ENCODE peak calls at places on chromosomes 5 and 9, in ten cellular contexts. One of them, this sample, is unnamed.

GRCh38 chr9:114278881-114279570 is 43.9 kb upstream of the ORM1 start:
- DNase-seq in CD8-positive, alpha-beta T cell: no peak
- DNase-seq in RWPE2: peak; percentile 95
- DNase-seq in small intestine: no peak
- DNase-seq in astrocyte: peak; percentile 65
- DNase-seq in tibial artery: peak; percentile 38
- DNase-seq in HCT116: peak; percentile 88
- DNase-seq in A549: peak; percentile 85
- DNase-seq in prostate gland: peak; percentile 41
- DNase-seq in Karpas-422: no peak
- DNase-seq in this sample: peak; percentile 88

GRCh38 chr5:74232281-74232680 is 408.2 kb downstream of the ENC1 start:
- DNase-seq in CD8-positive, alpha-beta T cell: no peak
- DNase-seq in RWPE2: peak; percentile 81
- DNase-seq in small intestine: no peak
- DNase-seq in astrocyte: peak; percentile 95
- DNase-seq in tibial artery: no peak
- DNase-seq in HCT116: no peak
- DNase-seq in A549: no peak
- DNase-seq in prostate gland: no peak
- DNase-seq in Karpas-422: no peak
- DNase-seq in this sample: peak; percentile 87

GRCh38 chr5:129656952-129657351 is 90.9 kb upstream of the MINAR2 start:
- DNase-seq in CD8-positive, alpha-beta T cell: no peak
- DNase-seq in RWPE2: no peak
- DNase-seq in small intestine: no peak
- DNase-seq in astrocyte: no peak
- DNase-seq in tibial artery: no peak
- DNase-seq in HCT116: no peak
- DNase-seq in A549: no peak
- DNase-seq in prostate gland: no peak
- DNase-seq in Karpas-422: no peak
- DNase-seq in this sample: no peak

GRCh38 chr9:7094052-7094451 is 336.3 kb downstream of the KDM4C start:
- DNase-seq in CD8-positive, alpha-beta T cell: no peak
- DNase-seq in RWPE2: no peak
- DNase-seq in small intestine: no peak
- DNase-seq in astrocyte: no peak
- DNase-seq in tibial artery: no peak
- DNase-seq in HCT116: no peak
- DNase-seq in A549: peak; percentile 12
- DNase-seq in prostate gland: no peak
- DNase-seq in Karpas-422: no peak
- DNase-seq in this sample: peak; percentile 35

GRCh38 chr5:31161772-31162171 is 31.7 kb upstream of the CDH6 start:
- DNase-seq in CD8-positive, alpha-beta T cell: no peak
- DNase-seq in RWPE2: no peak
- DNase-seq in small intestine: peak; percentile 76
- DNase-seq in astrocyte: peak; percentile 42
- DNase-seq in tibial artery: no peak
- DNase-seq in HCT116: no peak
- DNase-seq in A549: peak; percentile 14
- DNase-seq in prostate gland: no peak
- DNase-seq in Karpas-422: no peak
- DNase-seq in this sample: no peak

GRCh38 chr5:150001660-150002493 is 1.3 kb downstream of the HMGXB3 start:
- DNase-seq in CD8-positive, alpha-beta T cell: peak; percentile 63
- DNase-seq in RWPE2: no peak
- DNase-seq in small intestine: peak; percentile 70
- DNase-seq in astrocyte: peak; percentile 64
- DNase-seq in tibial artery: peak; percentile 48
- DNase-seq in HCT116: peak; percentile 48
- DNase-seq in A549: peak; percentile 76
- DNase-seq in prostate gland: peak; percentile 41
- DNase-seq in Karpas-422: peak; percentile 88
- DNase-seq in this sample: peak; percentile 82

GRCh38 chr5:59174248-59174844 is 591.5 kb downstream of the RAB3C start:
- DNase-seq in CD8-positive, alpha-beta T cell: peak; percentile 27
- DNase-seq in RWPE2: no peak
- DNase-seq in small intestine: peak; percentile 53
- DNase-seq in astrocyte: peak; percentile 48
- DNase-seq in tibial artery: no peak
- DNase-seq in HCT116: peak; percentile 47
- DNase-seq in A549: peak; percentile 88
- DNase-seq in prostate gland: peak; percentile 22
- DNase-seq in Karpas-422: peak; percentile 73
- DNase-seq in this sample: peak; percentile 60

GRCh38 chr5:66621146-66621545 is 25.0 kb downstream of the MAST4 start:
- DNase-seq in CD8-positive, alpha-beta T cell: no peak
- DNase-seq in RWPE2: no peak
- DNase-seq in small intestine: no peak
- DNase-seq in astrocyte: peak; percentile 52
- DNase-seq in tibial artery: no peak
- DNase-seq in HCT116: no peak
- DNase-seq in A549: no peak
- DNase-seq in prostate gland: no peak
- DNase-seq in Karpas-422: no peak
- DNase-seq in this sample: no peak

GRCh38 chr5:469752-470483 is 26.9 kb downstream of the EXOC3 start:
- DNase-seq in CD8-positive, alpha-beta T cell: no peak
- DNase-seq in RWPE2: peak; percentile 62
- DNase-seq in small intestine: no peak
- DNase-seq in astrocyte: no peak
- DNase-seq in tibial artery: no peak
- DNase-seq in HCT116: no peak
- DNase-seq in A549: no peak
- DNase-seq in prostate gland: no peak
- DNase-seq in Karpas-422: no peak
- DNase-seq in this sample: peak; percentile 53

GRCh38 chr5:172904643-172905345 is 54.4 kb upstream of the RPL26L1 start:
- DNase-seq in CD8-positive, alpha-beta T cell: no peak
- DNase-seq in RWPE2: peak; percentile 100
- DNase-seq in small intestine: peak; percentile 98
- DNase-seq in astrocyte: peak; percentile 87
- DNase-seq in tibial artery: peak; percentile 83
- DNase-seq in HCT116: peak; percentile 48
- DNase-seq in A549: peak; percentile 78
- DNase-seq in prostate gland: peak; percentile 95
- DNase-seq in Karpas-422: no peak
- DNase-seq in this sample: no peak

GRCh38 chr9:92644278-92644677 is 25.7 kb downstream of the IPPK start:
- DNase-seq in CD8-positive, alpha-beta T cell: no peak
- DNase-seq in RWPE2: no peak
- DNase-seq in small intestine: no peak
- DNase-seq in astrocyte: no peak
- DNase-seq in tibial artery: no peak
- DNase-seq in HCT116: no peak
- DNase-seq in A549: no peak
- DNase-seq in prostate gland: no peak
- DNase-seq in Karpas-422: no peak
- DNase-seq in this sample: no peak

GRCh38 chr5:39164529-39165402 is 54.6 kb downstream of the FYB1 start:
- DNase-seq in CD8-positive, alpha-beta T cell: no peak
- DNase-seq in RWPE2: no peak
- DNase-seq in small intestine: no peak
- DNase-seq in astrocyte: no peak
- DNase-seq in tibial artery: no peak
- DNase-seq in HCT116: no peak
- DNase-seq in A549: no peak
- DNase-seq in prostate gland: no peak
- DNase-seq in Karpas-422: no peak
- DNase-seq in this sample: no peak

GRCh38 chr9:109117856-109118801 is 1.6 kb downstream of the TMEM245 start:
- DNase-seq in CD8-positive, alpha-beta T cell: peak; percentile 40
- DNase-seq in RWPE2: peak; percentile 67
- DNase-seq in small intestine: peak; percentile 90
- DNase-seq in astrocyte: peak; percentile 83
- DNase-seq in tibial artery: peak; percentile 59
- DNase-seq in HCT116: no peak
- DNase-seq in A549: peak; percentile 72
- DNase-seq in prostate gland: no peak
- DNase-seq in Karpas-422: no peak
- DNase-seq in this sample: peak; percentile 90

DNA sequence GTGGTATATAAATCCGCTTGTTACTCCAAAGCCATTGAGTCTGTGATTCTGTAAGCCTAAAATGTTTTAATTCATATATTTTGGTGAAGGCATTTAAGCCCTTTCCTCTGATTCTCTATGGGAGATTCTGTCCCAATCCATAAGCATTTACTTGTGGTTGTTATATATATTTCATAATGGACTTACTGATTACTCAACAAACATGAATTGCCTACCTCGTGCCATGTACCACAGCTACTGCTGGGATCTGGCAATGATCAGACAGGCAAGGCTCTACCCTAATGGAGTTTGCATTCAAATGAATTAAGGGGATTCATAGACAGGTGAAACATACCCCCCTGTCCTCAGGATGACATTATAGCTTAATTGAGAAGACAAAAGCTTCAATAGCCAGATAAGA is 54.5 kb downstream of the C9orf152 start:
- DNase-seq in CD8-positive, alpha-beta T cell: no peak
- DNase-seq in RWPE2: no peak
- DNase-seq in small intestine: no peak
- DNase-seq in astrocyte: no peak
- DNase-seq in tibial artery: no peak
- DNase-seq in HCT116: no peak
- DNase-seq in A549: no peak
- DNase-seq in prostate gland: no peak
- DNase-seq in Karpas-422: no peak
- DNase-seq in this sample: no peak
- H3K4me1 ChIP-seq in CD8-positive, alpha-beta T cell: peaks cover 31% of the 10 kb centered on the region
- H3K4me1 ChIP-seq in RWPE2: peaks cover 3% of the 10 kb centered on the region
- H3K4me1 ChIP-seq in small intestine: no peaks in the 10 kb centered on the region
- H3K4me1 ChIP-seq in astrocyte: peaks cover 22% of the 10 kb centered on the region
- H3K4me1 ChIP-seq in tibial artery: peaks cover 4% of the 10 kb centered on the region
- H3K4me1 ChIP-seq in HCT116: peaks cover 9% of the 10 kb centered on the region
- H3K4me1 ChIP-seq in A549: no peaks in the 10 kb centered on the region
- H3K4me1 ChIP-seq in prostate gland: no peaks in the 10 kb centered on the region
- H3K4me1 ChIP-seq in Karpas-422: peaks cover 18% of the 10 kb centered on the region
- H3K4me1 ChIP-seq in this sample: peaks cover 51% of the 10 kb centered on the region

GRCh38 chr5:5658226-5658625 is 235.7 kb downstream of the ICE1 start:
- DNase-seq in CD8-positive, alpha-beta T cell: no peak
- DNase-seq in RWPE2: no peak
- DNase-seq in small intestine: peak; percentile 2
- DNase-seq in astrocyte: peak; percentile 32
- DNase-seq in tibial artery: peak; percentile 82
- DNase-seq in HCT116: no peak
- DNase-seq in A549: peak; percentile 4
- DNase-seq in prostate gland: no peak
- DNase-seq in Karpas-422: no peak
- DNase-seq in this sample: peak; percentile 75
- H3K4me3 ChIP-seq in CD8-positive, alpha-beta T cell: no peak overlapping the region
- H3K4me3 ChIP-seq in RWPE2: no peak overlapping the region
- H3K4me3 ChIP-seq in small intestine: no peak overlapping the region
- H3K4me3 ChIP-seq in astrocyte: no peak overlapping the region
- H3K4me3 ChIP-seq in tibial artery: peak overlapping the region; percentile 40
- H3K4me3 ChIP-seq in HCT116: no peak overlapping the region
- H3K4me3 ChIP-seq in A549: no peak overlapping the region
- H3K4me3 ChIP-seq in prostate gland: no peak overlapping the region
- H3K4me3 ChIP-seq in Karpas-422: no peak overlapping the region
- H3K4me3 ChIP-seq in this sample: no peak overlapping the region

GRCh38 chr9:122374885-122375420 is 4.1 kb downstream of the PTGS1 start:
- DNase-seq in CD8-positive, alpha-beta T cell: no peak
- DNase-seq in RWPE2: peak; percentile 59
- DNase-seq in small intestine: peak; percentile 37
- DNase-seq in astrocyte: peak; percentile 37
- DNase-seq in tibial artery: peak; percentile 68
- DNase-seq in HCT116: no peak
- DNase-seq in A549: no peak
- DNase-seq in prostate gland: peak; percentile 84
- DNase-seq in Karpas-422: no peak
- DNase-seq in this sample: peak; percentile 98

GRCh38 chr9:122370869-122371467 is at the start of gene PTGS1:
- DNase-seq in CD8-positive, alpha-beta T cell: peak; percentile 18
- DNase-seq in RWPE2: no peak
- DNase-seq in small intestine: peak; percentile 45
- DNase-seq in astrocyte: no peak
- DNase-seq in tibial artery: peak; percentile 57
- DNase-seq in HCT116: no peak
- DNase-seq in A549: no peak
- DNase-seq in prostate gland: no peak
- DNase-seq in Karpas-422: peak; percentile 64
- DNase-seq in this sample: peak; percentile 85

GRCh38 chr9:122370303-122370702 is 521 bp upstream of the PTGS1 start:
- DNase-seq in CD8-positive, alpha-beta T cell: no peak
- DNase-seq in RWPE2: no peak
- DNase-seq in small intestine: no peak
- DNase-seq in astrocyte: no peak
- DNase-seq in tibial artery: no peak
- DNase-seq in HCT116: no peak
- DNase-seq in A549: no peak
- DNase-seq in prostate gland: no peak
- DNase-seq in Karpas-422: no peak
- DNase-seq in this sample: no peak

GRCh38 chr9:122371851-122372250 is 1.0 kb downstream of the PTGS1 start:
- DNase-seq in CD8-positive, alpha-beta T cell: no peak
- DNase-seq in RWPE2: no peak
- DNase-seq in small intestine: no peak
- DNase-seq in astrocyte: no peak
- DNase-seq in tibial artery: no peak
- DNase-seq in HCT116: no peak
- DNase-seq in A549: no peak
- DNase-seq in prostate gland: no peak
- DNase-seq in Karpas-422: no peak
- DNase-seq in this sample: no peak

GRCh38 chr9:122372856-122373845 is 2.3 kb downstream of the PTGS1 start:
- DNase-seq in CD8-positive, alpha-beta T cell: no peak
- DNase-seq in RWPE2: no peak
- DNase-seq in small intestine: no peak
- DNase-seq in astrocyte: no peak
- DNase-seq in tibial artery: no peak
- DNase-seq in HCT116: no peak
- DNase-seq in A549: no peak
- DNase-seq in prostate gland: no peak
- DNase-seq in Karpas-422: no peak
- DNase-seq in this sample: peak; percentile 75
- H3K4me1 ChIP-seq in CD8-positive, alpha-beta T cell: peaks cover 7% of the 10 kb centered on the region
- H3K4me1 ChIP-seq in RWPE2: peaks cover 25% of the 10 kb centered on the region
- H3K4me1 ChIP-seq in small intestine: no peaks in the 10 kb centered on the region
- H3K4me1 ChIP-seq in astrocyte: peaks cover 13% of the 10 kb centered on the region
- H3K4me1 ChIP-seq in tibial artery: no peaks in the 10 kb centered on the region
- H3K4me1 ChIP-seq in HCT116: peaks cover 36% of the 10 kb centered on the region
- H3K4me1 ChIP-seq in A549: peaks cover 23% of the 10 kb centered on the region
- H3K4me1 ChIP-seq in prostate gland: peaks cover 16% of the 10 kb centered on the region
- H3K4me1 ChIP-seq in Karpas-422: peaks cover 12% of the 10 kb centered on the region
- H3K4me1 ChIP-seq in this sample: peaks cover 21% of the 10 kb centered on the region

GRCh38 chr5:175696139-175696854 is 38.4 kb downstream of the HRH2 start:
- DNase-seq in CD8-positive, alpha-beta T cell: peak; percentile 71
- DNase-seq in RWPE2: peak; percentile 62
- DNase-seq in small intestine: peak; percentile 95
- DNase-seq in astrocyte: no peak
- DNase-seq in tibial artery: peak; percentile 71
- DNase-seq in HCT116: peak; percentile 76
- DNase-seq in A549: peak; percentile 73
- DNase-seq in prostate gland: no peak
- DNase-seq in Karpas-422: peak; percentile 89
- DNase-seq in this sample: no peak
- H3K4me3 ChIP-seq in CD8-positive, alpha-beta T cell: no peak overlapping the region
- H3K4me3 ChIP-seq in RWPE2: no peak overlapping the region
- H3K4me3 ChIP-seq in small intestine: no peak overlapping the region
- H3K4me3 ChIP-seq in astrocyte: no peak overlapping the region
- H3K4me3 ChIP-seq in tibial artery: no peak overlapping the region
- H3K4me3 ChIP-seq in HCT116: peak overlapping the region; percentile 66
- H3K4me3 ChIP-seq in A549: no peak overlapping the region
- H3K4me3 ChIP-seq in prostate gland: no peak overlapping the region
- H3K4me3 ChIP-seq in Karpas-422: no peak overlapping the region
- H3K4me3 ChIP-seq in this sample: no peak overlapping the region

GRCh38 chr5:40494631-40495030 is 185.1 kb upstream of the PTGER4 start:
- DNase-seq in CD8-positive, alpha-beta T cell: no peak
- DNase-seq in RWPE2: no peak
- DNase-seq in small intestine: peak; percentile 40
- DNase-seq in astrocyte: no peak
- DNase-seq in tibial artery: no peak
- DNase-seq in HCT116: no peak
- DNase-seq in A549: no peak
- DNase-seq in prostate gland: no peak
- DNase-seq in Karpas-422: no peak
- DNase-seq in this sample: no peak
- H3K4me1 ChIP-seq in CD8-positive, alpha-beta T cell: no peaks in the 10 kb centered on the region
- H3K4me1 ChIP-seq in RWPE2: peaks cover 9% of the 10 kb centered on the region
- H3K4me1 ChIP-seq in small intestine: peaks cover 4% of the 10 kb centered on the region
- H3K4me1 ChIP-seq in astrocyte: peaks cover 3% of the 10 kb centered on the region
- H3K4me1 ChIP-seq in tibial artery: no peaks in the 10 kb centered on the region
- H3K4me1 ChIP-seq in HCT116: no peaks in the 10 kb centered on the region
- H3K4me1 ChIP-seq in A549: no peaks in the 10 kb centered on the region
- H3K4me1 ChIP-seq in prostate gland: no peaks in the 10 kb centered on the region
- H3K4me1 ChIP-seq in Karpas-422: no peaks in the 10 kb centered on the region
- H3K4me1 ChIP-seq in this sample: peaks cover 3% of the 10 kb centered on the region